ENCODE peak calls at places on chromosomes 13 and 19, in four cellular contexts. One of them, this sample, is unnamed.

GRCh38 chr19:13044160-13044853 is 49.0 kb downstream of the NFIX start:
- DNase-seq in body of pancreas: no peak
- DNase-seq in HL-60: no peak
- DNase-seq in A549: no peak
- DNase-seq in this sample: no peak

GRCh38 chr19:9362905-9363304 is at the start of gene ZNF177:
- DNase-seq in body of pancreas: no peak
- DNase-seq in HL-60: no peak
- DNase-seq in A549: no peak
- DNase-seq in this sample: no peak

GRCh38 chr19:29887498-29887897 is 54.5 kb upstream of the URI1 start:
- DNase-seq in body of pancreas: no peak
- DNase-seq in HL-60: peak
- DNase-seq in A549: no peak
- DNase-seq in this sample: no peak

GRCh38 chr13:32159147-32159869 is 127.7 kb downstream of the FRY start:
- DNase-seq in body of pancreas: peak
- DNase-seq in HL-60: no peak
- DNase-seq in A549: no peak
- DNase-seq in this sample: no peak

GRCh38 chr19:17706750-17707181 is 12.5 kb upstream of the MAP1S start:
- DNase-seq in body of pancreas: no peak
- DNase-seq in HL-60: no peak
- DNase-seq in A549: peak
- DNase-seq in this sample: no peak

GRCh38 chr13:41196620-41197019 is 2.3 kb upstream of the KBTBD7 start:
- DNase-seq in body of pancreas: no peak
- DNase-seq in HL-60: no peak
- DNase-seq in A549: no peak
- DNase-seq in this sample: no peak

GRCh38 chr13:111263566-111263965 is 56.9 kb upstream of the TEX29 start:
- DNase-seq in body of pancreas: no peak
- DNase-seq in HL-60: no peak
- DNase-seq in A549: no peak
- DNase-seq in this sample: no peak

GRCh38 chr13:52356327-52356726 is 49.6 kb downstream of the THSD1 start:
- DNase-seq in body of pancreas: no peak
- DNase-seq in HL-60: no peak
- DNase-seq in A549: no peak
- DNase-seq in this sample: no peak

GRCh38 chr19:32345261-32346207 is at the start of gene ZNF507:
- DNase-seq in body of pancreas: peak
- DNase-seq in HL-60: peak
- DNase-seq in A549: peak
- DNase-seq in this sample: peak

GRCh38 chr19:42421591-42422031 is 5.6 kb downstream of the LIPE start:
- DNase-seq in body of pancreas: peak
- DNase-seq in HL-60: no peak
- DNase-seq in A549: no peak
- DNase-seq in this sample: no peak

GRCh38 chr19:42424345-42424707 is 2.9 kb downstream of the LIPE start:
- DNase-seq in body of pancreas: no peak
- DNase-seq in HL-60: no peak
- DNase-seq in A549: no peak
- DNase-seq in this sample: no peak

GRCh38 chr19:42422092-42422575 is 5.1 kb downstream of the LIPE start:
- DNase-seq in body of pancreas: no peak
- DNase-seq in HL-60: no peak
- DNase-seq in A549: no peak
- DNase-seq in this sample: no peak

GRCh38 chr19:42423462-42424344 is 3.5 kb downstream of the LIPE start:
- DNase-seq in body of pancreas: peak
- DNase-seq in HL-60: no peak
- DNase-seq in A549: peak
- DNase-seq in this sample: peak

GRCh38 chr19:42422576-42423461 is 4.4 kb downstream of the LIPE start:
- DNase-seq in body of pancreas: no peak
- DNase-seq in HL-60: no peak
- DNase-seq in A549: no peak
- DNase-seq in this sample: no peak
- TF ChIP-seq CTCF in body of pancreas: no peak
- TF ChIP-seq CTCF in HL-60: no peak
- TF ChIP-seq CTCF in A549: no peak
- TF ChIP-seq CTCF in this sample: no peak

DNA sequence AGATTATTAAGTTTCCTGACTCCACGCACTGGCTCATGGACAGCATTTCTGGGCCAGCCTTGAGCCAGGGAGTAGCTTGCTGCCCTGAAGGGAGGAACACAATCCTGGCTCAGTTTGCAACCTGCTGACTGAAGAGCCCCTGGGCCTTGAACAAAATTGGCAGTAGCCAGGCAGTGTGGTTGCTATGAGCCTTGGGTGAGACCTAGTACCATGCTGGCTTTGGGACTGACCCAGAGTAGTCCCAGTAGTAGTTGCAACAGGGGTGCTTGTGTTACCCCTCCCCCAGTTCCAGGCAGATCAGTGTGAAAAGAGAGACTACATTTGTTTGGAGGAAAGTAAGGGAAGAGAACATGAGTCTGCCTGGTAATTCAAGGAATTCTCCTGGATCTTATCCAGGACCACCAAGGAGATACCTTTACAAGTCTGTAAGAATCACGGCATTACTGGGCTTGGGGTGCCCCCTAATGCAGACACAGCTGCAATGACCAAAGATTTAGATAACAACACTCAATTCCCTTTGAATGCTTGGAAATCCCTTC is 22.0 kb downstream of the ITGBL1 start:
- DNase-seq in body of pancreas: peak
- DNase-seq in HL-60: no peak
- DNase-seq in A549: peak
- DNase-seq in this sample: no peak
- TF ChIP-seq CTCF in body of pancreas: peak
- TF ChIP-seq CTCF in HL-60: no peak
- TF ChIP-seq CTCF in A549: peak
- TF ChIP-seq CTCF in this sample: no peak

DNA sequence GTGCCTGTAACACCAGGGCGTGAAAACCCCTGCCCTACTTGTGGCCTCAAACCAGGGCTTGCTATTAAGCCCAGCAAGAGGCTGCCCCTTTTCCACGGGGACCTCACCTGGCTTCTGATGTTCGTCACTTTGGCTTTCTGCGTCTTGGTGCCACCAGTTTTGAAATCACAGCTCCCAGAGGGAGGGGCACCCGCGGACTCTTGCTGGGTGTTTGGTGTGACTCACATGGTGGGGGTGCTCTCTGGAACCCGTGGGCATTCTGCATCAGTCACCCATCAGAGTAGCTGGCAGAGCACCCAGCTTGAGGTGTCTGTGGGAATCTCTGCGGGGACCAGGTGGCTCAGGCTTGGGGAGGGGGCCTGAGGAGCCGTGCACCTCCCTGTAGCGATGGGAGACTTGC is 19.2 kb downstream of the SIPA1L3 start:
- DNase-seq in body of pancreas: no peak
- DNase-seq in HL-60: no peak
- DNase-seq in A549: no peak
- DNase-seq in this sample: no peak
- TF ChIP-seq CTCF in body of pancreas: no peak
- TF ChIP-seq CTCF in HL-60: no peak
- TF ChIP-seq CTCF in A549: no peak
- TF ChIP-seq CTCF in this sample: no peak

GRCh38 chr13:46288570-46289259 is 77.0 kb downstream of the LRRC63 start:
- DNase-seq in body of pancreas: no peak
- DNase-seq in HL-60: peak
- DNase-seq in A549: peak
- DNase-seq in this sample: no peak
- TF ChIP-seq CTCF in body of pancreas: peak
- TF ChIP-seq CTCF in HL-60: peak
- TF ChIP-seq CTCF in A549: peak
- TF ChIP-seq CTCF in this sample: peak

DNA sequence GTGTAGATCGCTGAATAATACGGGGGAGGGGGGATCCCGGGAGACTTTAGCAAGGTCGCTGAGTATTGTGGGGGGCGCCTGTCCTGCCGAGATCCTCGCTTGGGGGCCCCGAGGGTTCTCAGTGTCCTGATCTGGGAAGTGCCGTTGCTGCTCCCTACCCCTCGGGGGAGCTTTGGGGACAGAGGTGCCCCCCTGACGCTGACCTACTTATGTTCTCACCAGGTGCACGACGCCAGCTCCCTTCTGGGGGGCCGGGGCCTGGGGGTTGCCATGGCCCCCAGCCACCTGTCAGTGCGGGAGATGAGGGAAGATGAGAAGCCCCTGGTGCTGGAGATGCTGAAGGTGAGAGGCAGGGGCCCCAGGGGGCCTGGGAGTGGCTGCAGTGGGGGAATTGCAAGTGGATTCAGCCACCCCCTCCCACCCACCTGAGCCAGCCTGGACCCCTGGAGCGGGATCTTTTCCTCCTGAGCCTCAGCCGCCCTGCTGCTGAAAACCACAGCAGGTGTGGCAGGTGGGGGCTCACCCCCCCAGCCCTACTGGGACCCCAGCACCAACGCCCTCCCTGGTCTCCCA is 537 bp downstream of the NAT14 start:
- DNase-seq in body of pancreas: no peak
- DNase-seq in HL-60: no peak
- DNase-seq in A549: no peak
- DNase-seq in this sample: no peak
- TF ChIP-seq CTCF in body of pancreas: no peak
- TF ChIP-seq CTCF in HL-60: no peak
- TF ChIP-seq CTCF in A549: no peak
- TF ChIP-seq CTCF in this sample: no peak

GRCh38 chr13:21033866-21034601 is 27.4 kb downstream of the LATS2 start:
- DNase-seq in body of pancreas: peak
- DNase-seq in HL-60: no peak
- DNase-seq in A549: no peak
- DNase-seq in this sample: no peak

GRCh38 chr13:21033224-21033855 is 28.0 kb downstream of the LATS2 start:
- DNase-seq in body of pancreas: peak
- DNase-seq in HL-60: no peak
- DNase-seq in A549: no peak
- DNase-seq in this sample: no peak

GRCh38 chr13:21037656-21038055 is 23.7 kb downstream of the LATS2 start:
- DNase-seq in body of pancreas: no peak
- DNase-seq in HL-60: no peak
- DNase-seq in A549: no peak
- DNase-seq in this sample: no peak

GRCh38 chr13:21032656-21033055 is 28.7 kb downstream of the LATS2 start:
- DNase-seq in body of pancreas: no peak
- DNase-seq in HL-60: no peak
- DNase-seq in A549: no peak
- DNase-seq in this sample: no peak

GRCh38 chr13:21034602-21035190 is 26.7 kb downstream of the LATS2 start:
- DNase-seq in body of pancreas: peak
- DNase-seq in HL-60: no peak
- DNase-seq in A549: no peak
- DNase-seq in this sample: no peak
- TF ChIP-seq CTCF in body of pancreas: no peak
- TF ChIP-seq CTCF in HL-60: no peak
- TF ChIP-seq CTCF in A549: no peak
- TF ChIP-seq CTCF in this sample: no peak

GRCh38 chr19:28239270-28239669 is 973.7 kb downstream of the UQCRFS1 start:
- DNase-seq in body of pancreas: no peak
- DNase-seq in HL-60: no peak
- DNase-seq in A549: peak
- DNase-seq in this sample: no peak
- TF ChIP-seq CTCF in body of pancreas: no peak
- TF ChIP-seq CTCF in HL-60: no peak
- TF ChIP-seq CTCF in A549: no peak
- TF ChIP-seq CTCF in this sample: no peak

GRCh38 chr19:1402411-1403070 is 1.2 kb upstream of the GAMT start:
- DNase-seq in body of pancreas: no peak
- DNase-seq in HL-60: no peak
- DNase-seq in A549: peak
- DNase-seq in this sample: no peak

GRCh38 chr19:1401889-1402217 is 511 bp upstream of the GAMT start:
- DNase-seq in body of pancreas: no peak
- DNase-seq in HL-60: no peak
- DNase-seq in A549: no peak
- DNase-seq in this sample: no peak

GRCh38 chr19:1399745-1400144 is 1.6 kb downstream of the GAMT start:
- DNase-seq in body of pancreas: no peak
- DNase-seq in HL-60: no peak
- DNase-seq in A549: no peak
- DNase-seq in this sample: no peak

GRCh38 chr19:1400281-1401137 is 833 bp downstream of the GAMT start:
- DNase-seq in body of pancreas: peak
- DNase-seq in HL-60: no peak
- DNase-seq in A549: peak
- DNase-seq in this sample: no peak

DNA sequence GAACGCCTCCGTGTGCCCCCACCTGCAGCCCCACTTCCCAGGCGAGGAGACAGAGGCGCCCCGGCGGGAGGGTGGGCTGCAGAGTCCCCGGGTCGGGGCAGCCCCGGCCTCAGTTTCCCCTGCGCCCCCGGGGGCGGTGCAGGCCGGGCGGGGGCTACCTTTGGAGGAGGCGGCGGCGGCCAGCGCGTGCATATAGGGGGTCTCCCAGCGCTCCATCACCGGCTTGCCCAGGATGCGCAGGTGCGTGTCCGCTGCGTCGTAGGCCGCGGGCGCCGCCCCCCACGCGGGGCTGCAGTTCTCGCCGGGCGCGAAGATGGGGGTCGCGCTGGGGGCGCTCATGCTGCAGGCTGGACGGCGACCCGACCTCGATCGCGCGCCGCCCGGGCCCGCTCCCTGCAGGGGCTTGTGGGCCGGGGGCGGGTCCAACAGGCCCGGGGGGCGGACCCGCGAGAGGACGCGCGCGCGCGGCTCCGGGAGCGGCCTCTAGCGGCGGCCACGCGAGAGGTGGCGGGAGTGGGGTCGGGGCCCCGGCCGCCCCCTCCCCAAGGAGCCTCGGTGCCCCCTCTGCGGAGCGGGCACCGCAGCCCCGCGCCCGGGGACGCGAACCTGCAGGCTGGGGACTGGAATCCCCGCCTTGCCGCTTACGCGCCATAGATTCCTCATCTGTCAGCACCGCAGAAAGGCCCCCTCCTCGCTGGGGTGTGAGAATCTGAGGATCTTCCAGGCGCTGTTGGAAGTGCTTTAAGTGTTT is at the start of gene GAMT:
- DNase-seq in body of pancreas: peak
- DNase-seq in HL-60: no peak
- DNase-seq in A549: no peak
- DNase-seq in this sample: no peak
- TF ChIP-seq CTCF in body of pancreas: no peak
- TF ChIP-seq CTCF in HL-60: no peak
- TF ChIP-seq CTCF in A549: peak
- TF ChIP-seq CTCF in this sample: peak

GRCh38 chr13:21061077-21061945 is at the start of gene LATS2:
- DNase-seq in body of pancreas: peak
- DNase-seq in HL-60: peak
- DNase-seq in A549: peak
- DNase-seq in this sample: peak
- TF ChIP-seq CTCF in body of pancreas: no peak
- TF ChIP-seq CTCF in HL-60: no peak
- TF ChIP-seq CTCF in A549: no peak
- TF ChIP-seq CTCF in this sample: no peak

This sample was measured in CD14-positive monocyte.